ENCODE peak calls at places on chromosome 2, in five cellular contexts. One of them, this sample, is unnamed.

GRCh38 chr2:214196260-214196659 is 214.6 kb upstream of the VWC2L start:
- DNase-seq in H7: no peak
- DNase-seq in transverse colon: no peak
- DNase-seq in substantia nigra: no peak
- DNase-seq in NCI-H524 treated with DMSO at 0.1 percent for 48 hours: no peak
- DNase-seq in this sample: no peak

GRCh38 chr2:69012310-69013122 is 463 bp upstream of the ANTXR1 start:
- DNase-seq in H7: no peak
- DNase-seq in transverse colon: peak
- DNase-seq in substantia nigra: peak
- DNase-seq in NCI-H524 treated with DMSO at 0.1 percent for 48 hours: peak
- DNase-seq in this sample: peak

GRCh38 chr2:15687720-15688119 is 96.1 kb downstream of the DDX1 start:
- DNase-seq in H7: no peak
- DNase-seq in transverse colon: no peak
- DNase-seq in substantia nigra: no peak
- DNase-seq in NCI-H524 treated with DMSO at 0.1 percent for 48 hours: no peak
- DNase-seq in this sample: no peak

GRCh38 chr2:128784626-128785306 is 466.1 kb upstream of the HS6ST1 start:
- DNase-seq in H7: peak
- DNase-seq in transverse colon: no peak
- DNase-seq in substantia nigra: no peak
- DNase-seq in NCI-H524 treated with DMSO at 0.1 percent for 48 hours: no peak
- DNase-seq in this sample: no peak

GRCh38 chr2:37421686-37422085 is 77.3 kb downstream of the QPCT start:
- DNase-seq in H7: no peak
- DNase-seq in transverse colon: no peak
- DNase-seq in substantia nigra: no peak
- DNase-seq in NCI-H524 treated with DMSO at 0.1 percent for 48 hours: no peak
- DNase-seq in this sample: no peak

GRCh38 chr2:212709287-212709686 is 170.7 kb upstream of the ERBB4 start:
- DNase-seq in H7: no peak
- DNase-seq in transverse colon: no peak
- DNase-seq in substantia nigra: no peak
- DNase-seq in NCI-H524 treated with DMSO at 0.1 percent for 48 hours: no peak
- DNase-seq in this sample: no peak

GRCh38 chr2:75515584-75516368 is 45.0 kb downstream of the EVA1A start:
- DNase-seq in H7: no peak
- DNase-seq in transverse colon: no peak
- DNase-seq in substantia nigra: no peak
- DNase-seq in NCI-H524 treated with DMSO at 0.1 percent for 48 hours: no peak
- DNase-seq in this sample: no peak

GRCh38 chr2:54047076-54047475 is 68.3 kb upstream of the ACYP2 start:
- DNase-seq in H7: no peak
- DNase-seq in transverse colon: no peak
- DNase-seq in substantia nigra: no peak
- DNase-seq in NCI-H524 treated with DMSO at 0.1 percent for 48 hours: no peak
- DNase-seq in this sample: no peak

GRCh38 chr2:1556776-1557466 is 143.7 kb downstream of the TPO start:
- DNase-seq in H7: no peak
- DNase-seq in transverse colon: no peak
- DNase-seq in substantia nigra: no peak
- DNase-seq in NCI-H524 treated with DMSO at 0.1 percent for 48 hours: no peak
- DNase-seq in this sample: no peak

GRCh38 chr2:164697688-164698290 is 76.5 kb upstream of the GRB14 start:
- DNase-seq in H7: peak
- DNase-seq in transverse colon: no peak
- DNase-seq in substantia nigra: no peak
- DNase-seq in NCI-H524 treated with DMSO at 0.1 percent for 48 hours: no peak
- DNase-seq in this sample: no peak

GRCh38 chr2:72757177-72757775 is 68.6 kb downstream of the EXOC6B start:
- DNase-seq in H7: no peak
- DNase-seq in transverse colon: no peak
- DNase-seq in substantia nigra: no peak
- DNase-seq in NCI-H524 treated with DMSO at 0.1 percent for 48 hours: no peak
- DNase-seq in this sample: no peak

GRCh38 chr2:3423492-3424170 is 44.1 kb downstream of the TRAPPC12 start:
- DNase-seq in H7: peak
- DNase-seq in transverse colon: peak
- DNase-seq in substantia nigra: peak
- DNase-seq in NCI-H524 treated with DMSO at 0.1 percent for 48 hours: no peak
- DNase-seq in this sample: peak

GRCh38 chr2:111930875-111931274 is 32.5 kb downstream of the MERTK start:
- DNase-seq in H7: no peak
- DNase-seq in transverse colon: no peak
- DNase-seq in substantia nigra: no peak
- DNase-seq in NCI-H524 treated with DMSO at 0.1 percent for 48 hours: no peak
- DNase-seq in this sample: no peak

GRCh38 chr2:241112592-241112991 is 10.5 kb upstream of the MTERF4 start:
- DNase-seq in H7: peak
- DNase-seq in transverse colon: no peak
- DNase-seq in substantia nigra: no peak
- DNase-seq in NCI-H524 treated with DMSO at 0.1 percent for 48 hours: no peak
- DNase-seq in this sample: peak

GRCh38 chr2:65607906-65608305 is 175.5 kb upstream of the SPRED2 start:
- DNase-seq in H7: no peak
- DNase-seq in transverse colon: no peak
- DNase-seq in substantia nigra: no peak
- DNase-seq in NCI-H524 treated with DMSO at 0.1 percent for 48 hours: no peak
- DNase-seq in this sample: no peak

GRCh38 chr2:28009732-28010131 is 119.2 kb downstream of the BABAM2 start:
- DNase-seq in H7: no peak
- DNase-seq in transverse colon: no peak
- DNase-seq in substantia nigra: no peak
- DNase-seq in NCI-H524 treated with DMSO at 0.1 percent for 48 hours: no peak
- DNase-seq in this sample: no peak

GRCh38 chr2:138942466-138942865 is 162.3 kb upstream of the NXPH2 start:
- DNase-seq in H7: no peak
- DNase-seq in transverse colon: no peak
- DNase-seq in substantia nigra: no peak
- DNase-seq in NCI-H524 treated with DMSO at 0.1 percent for 48 hours: no peak
- DNase-seq in this sample: no peak

GRCh38 chr2:183995632-183996031 is 602.7 kb upstream of the ZNF804A start:
- DNase-seq in H7: no peak
- DNase-seq in transverse colon: no peak
- DNase-seq in substantia nigra: no peak
- DNase-seq in NCI-H524 treated with DMSO at 0.1 percent for 48 hours: no peak
- DNase-seq in this sample: no peak

GRCh38 chr2:233795735-233796171 is 17.6 kb downstream of the MROH2A start:
- DNase-seq in H7: peak
- DNase-seq in transverse colon: no peak
- DNase-seq in substantia nigra: no peak
- DNase-seq in NCI-H524 treated with DMSO at 0.1 percent for 48 hours: no peak
- DNase-seq in this sample: no peak

GRCh38 chr2:170006592-170007327 is 171.2 kb upstream of the MYO3B start:
- DNase-seq in H7: no peak
- DNase-seq in transverse colon: no peak
- DNase-seq in substantia nigra: no peak
- DNase-seq in NCI-H524 treated with DMSO at 0.1 percent for 48 hours: no peak
- DNase-seq in this sample: no peak

GRCh38 chr2:166106431-166107015 is 21.3 kb downstream of the SCN1A start:
- DNase-seq in H7: peak
- DNase-seq in transverse colon: no peak
- DNase-seq in substantia nigra: no peak
- DNase-seq in NCI-H524 treated with DMSO at 0.1 percent for 48 hours: peak
- DNase-seq in this sample: no peak

GRCh38 chr2:188512456-188512855 is 220.8 kb downstream of the GULP1 start:
- DNase-seq in H7: no peak
- DNase-seq in transverse colon: no peak
- DNase-seq in substantia nigra: no peak
- DNase-seq in NCI-H524 treated with DMSO at 0.1 percent for 48 hours: no peak
- DNase-seq in this sample: no peak

GRCh38 chr2:19711470-19712372 is 190.1 kb downstream of the TTC32 start:
- DNase-seq in H7: peak
- DNase-seq in transverse colon: peak
- DNase-seq in substantia nigra: no peak
- DNase-seq in NCI-H524 treated with DMSO at 0.1 percent for 48 hours: no peak
- DNase-seq in this sample: no peak

GRCh38 chr2:61853086-61853847 is 593 bp downstream of the FAM161A start:
- DNase-seq in H7: no peak
- DNase-seq in transverse colon: peak
- DNase-seq in substantia nigra: no peak
- DNase-seq in NCI-H524 treated with DMSO at 0.1 percent for 48 hours: peak
- DNase-seq in this sample: no peak

GRCh38 chr2:129862668-129863067 is 116.8 kb upstream of the RAB6C start:
- DNase-seq in H7: peak
- DNase-seq in transverse colon: no peak
- DNase-seq in substantia nigra: no peak
- DNase-seq in NCI-H524 treated with DMSO at 0.1 percent for 48 hours: no peak
- DNase-seq in this sample: no peak

GRCh38 chr2:218679119-218679518 is 7.2 kb downstream of the STK36 start:
- DNase-seq in H7: no peak
- DNase-seq in transverse colon: no peak
- DNase-seq in substantia nigra: no peak
- DNase-seq in NCI-H524 treated with DMSO at 0.1 percent for 48 hours: no peak
- DNase-seq in this sample: peak

GRCh38 chr2:235521844-235522243 is 28.0 kb downstream of the AGAP1 start:
- DNase-seq in H7: no peak
- DNase-seq in transverse colon: no peak
- DNase-seq in substantia nigra: no peak
- DNase-seq in NCI-H524 treated with DMSO at 0.1 percent for 48 hours: peak
- DNase-seq in this sample: peak

GRCh38 chr2:164903944-164904343 is 51.4 kb downstream of the SLC38A11 start:
- DNase-seq in H7: no peak
- DNase-seq in transverse colon: no peak
- DNase-seq in substantia nigra: no peak
- DNase-seq in NCI-H524 treated with DMSO at 0.1 percent for 48 hours: peak
- DNase-seq in this sample: no peak

GRCh38 chr2:197909377-197909776 is 105.0 kb downstream of the PLCL1 start:
- DNase-seq in H7: no peak
- DNase-seq in transverse colon: no peak
- DNase-seq in substantia nigra: no peak
- DNase-seq in NCI-H524 treated with DMSO at 0.1 percent for 48 hours: no peak
- DNase-seq in this sample: no peak

GRCh38 chr2:232502901-232503791 is 15.5 kb upstream of the ECEL1 start:
- DNase-seq in H7: peak
- DNase-seq in transverse colon: peak
- DNase-seq in substantia nigra: peak
- DNase-seq in NCI-H524 treated with DMSO at 0.1 percent for 48 hours: no peak
- DNase-seq in this sample: no peak

GRCh38 chr2:23559561-23560239 is 174.7 kb downstream of the KLHL29 start:
- DNase-seq in H7: no peak
- DNase-seq in transverse colon: no peak
- DNase-seq in substantia nigra: no peak
- DNase-seq in NCI-H524 treated with DMSO at 0.1 percent for 48 hours: no peak
- DNase-seq in this sample: no peak

GRCh38 chr2:26561918-26562810 is 79.0 kb downstream of the CIB4 start:
- DNase-seq in H7: peak
- DNase-seq in transverse colon: peak
- DNase-seq in substantia nigra: peak
- DNase-seq in NCI-H524 treated with DMSO at 0.1 percent for 48 hours: peak
- DNase-seq in this sample: peak

GRCh38 chr2:214543386-214543955 is 132.6 kb downstream of the VWC2L start:
- DNase-seq in H7: no peak
- DNase-seq in transverse colon: no peak
- DNase-seq in substantia nigra: no peak
- DNase-seq in NCI-H524 treated with DMSO at 0.1 percent for 48 hours: no peak
- DNase-seq in this sample: no peak